ENCODE peak calls at places on chromosomes 12 and 14, in ten cellular contexts. One of them, this sample, is unnamed.

GRCh38 chr14:92938890-92939671 is 16.1 kb downstream of the CHGA start:
- DNase-seq in B cell: no peak
- DNase-seq in EL: no peak
- DNase-seq in stimulated activated effector memory CD8-positive, alpha-beta T cell treated with anti-CD3 and anti-CD28 coated beads, Interleukin-12 subunit alpha, Interleukin-12 subunit beta, amount 100 ng/mL, for 72 hours: no peak
- DNase-seq in ovary: no peak
- DNase-seq in SK-MEL-5: no peak
- DNase-seq in K562: no peak
- DNase-seq in C1 segment of cervical spinal cord: no peak
- DNase-seq in central memory CD4-positive, alpha-beta T cell: no peak
- DNase-seq in endothelial cell: no peak
- DNase-seq in this sample: no peak

GRCh38 chr14:89486505-89486904 is 69.5 kb upstream of the FOXN3 start:
- DNase-seq in B cell: no peak
- DNase-seq in stimulated activated effector memory CD8-positive, alpha-beta T cell treated with anti-CD3 and anti-CD28 coated beads, Interleukin-12 subunit alpha, Interleukin-12 subunit beta, amount 100 ng/mL, for 72 hours: no peak
- DNase-seq in K562: no peak
- DNase-seq in EL: no peak
- DNase-seq in endothelial cell: no peak
- DNase-seq in central memory CD4-positive, alpha-beta T cell: no peak
- DNase-seq in C1 segment of cervical spinal cord: no peak
- DNase-seq in ovary: no peak
- DNase-seq in SK-MEL-5: peak; percentile 15
- DNase-seq in this sample: no peak

GRCh38 chr14:95652171-95652570 is 34.1 kb upstream of the TCL1B start:
- DNase-seq in central memory CD4-positive, alpha-beta T cell: no peak
- DNase-seq in stimulated activated effector memory CD8-positive, alpha-beta T cell treated with anti-CD3 and anti-CD28 coated beads, Interleukin-12 subunit alpha, Interleukin-12 subunit beta, amount 100 ng/mL, for 72 hours: no peak
- DNase-seq in ovary: no peak
- DNase-seq in EL: no peak
- DNase-seq in B cell: no peak
- DNase-seq in endothelial cell: no peak
- DNase-seq in K562: no peak
- DNase-seq in SK-MEL-5: no peak
- DNase-seq in C1 segment of cervical spinal cord: no peak
- DNase-seq in this sample: no peak

GRCh38 chr12:84497819-84498218 is 414.8 kb downstream of the SLC6A15 start:
- DNase-seq in B cell: no peak
- DNase-seq in EL: no peak
- DNase-seq in C1 segment of cervical spinal cord: no peak
- DNase-seq in ovary: no peak
- DNase-seq in K562: no peak
- DNase-seq in endothelial cell: no peak
- DNase-seq in stimulated activated effector memory CD8-positive, alpha-beta T cell treated with anti-CD3 and anti-CD28 coated beads, Interleukin-12 subunit alpha, Interleukin-12 subunit beta, amount 100 ng/mL, for 72 hours: no peak
- DNase-seq in SK-MEL-5: peak; percentile 64
- DNase-seq in central memory CD4-positive, alpha-beta T cell: no peak
- DNase-seq in this sample: no peak

GRCh38 chr12:99059824-99060526 is 414.9 kb downstream of the APAF1 start:
- DNase-seq in SK-MEL-5: peak; percentile 19
- DNase-seq in C1 segment of cervical spinal cord: no peak
- DNase-seq in EL: peak; percentile 3
- DNase-seq in K562: no peak
- DNase-seq in B cell: no peak
- DNase-seq in stimulated activated effector memory CD8-positive, alpha-beta T cell treated with anti-CD3 and anti-CD28 coated beads, Interleukin-12 subunit alpha, Interleukin-12 subunit beta, amount 100 ng/mL, for 72 hours: no peak
- DNase-seq in endothelial cell: no peak
- DNase-seq in central memory CD4-positive, alpha-beta T cell: no peak
- DNase-seq in ovary: no peak
- DNase-seq in this sample: no peak

GRCh38 chr14:61616524-61617185 is 78.7 kb upstream of the HIF1A start:
- DNase-seq in SK-MEL-5: no peak
- DNase-seq in central memory CD4-positive, alpha-beta T cell: no peak
- DNase-seq in endothelial cell: no peak
- DNase-seq in B cell: no peak
- DNase-seq in K562: no peak
- DNase-seq in EL: peak; percentile 75
- DNase-seq in C1 segment of cervical spinal cord: no peak
- DNase-seq in ovary: no peak
- DNase-seq in stimulated activated effector memory CD8-positive, alpha-beta T cell treated with anti-CD3 and anti-CD28 coated beads, Interleukin-12 subunit alpha, Interleukin-12 subunit beta, amount 100 ng/mL, for 72 hours: no peak
- DNase-seq in this sample: no peak

GRCh38 chr12:123828120-123828519 is 66.0 kb downstream of the DNAH10 start:
- DNase-seq in endothelial cell: no peak
- DNase-seq in K562: no peak
- DNase-seq in SK-MEL-5: no peak
- DNase-seq in B cell: no peak
- DNase-seq in ovary: no peak
- DNase-seq in EL: no peak
- DNase-seq in C1 segment of cervical spinal cord: no peak
- DNase-seq in central memory CD4-positive, alpha-beta T cell: no peak
- DNase-seq in stimulated activated effector memory CD8-positive, alpha-beta T cell treated with anti-CD3 and anti-CD28 coated beads, Interleukin-12 subunit alpha, Interleukin-12 subunit beta, amount 100 ng/mL, for 72 hours: no peak
- DNase-seq in this sample: no peak

GRCh38 chr14:75318353-75318752 is 39.7 kb downstream of the FOS start:
- DNase-seq in endothelial cell: no peak
- DNase-seq in B cell: no peak
- DNase-seq in ovary: no peak
- DNase-seq in SK-MEL-5: no peak
- DNase-seq in EL: no peak
- DNase-seq in C1 segment of cervical spinal cord: no peak
- DNase-seq in stimulated activated effector memory CD8-positive, alpha-beta T cell treated with anti-CD3 and anti-CD28 coated beads, Interleukin-12 subunit alpha, Interleukin-12 subunit beta, amount 100 ng/mL, for 72 hours: no peak
- DNase-seq in K562: no peak
- DNase-seq in central memory CD4-positive, alpha-beta T cell: no peak
- DNase-seq in this sample: no peak

GRCh38 chr14:73850940-73851339 is 691 bp upstream of the PTGR2 start:
- DNase-seq in ovary: no peak
- DNase-seq in endothelial cell: no peak
- DNase-seq in B cell: no peak
- DNase-seq in SK-MEL-5: peak; percentile 23
- DNase-seq in K562: peak; percentile 7
- DNase-seq in central memory CD4-positive, alpha-beta T cell: no peak
- DNase-seq in stimulated activated effector memory CD8-positive, alpha-beta T cell treated with anti-CD3 and anti-CD28 coated beads, Interleukin-12 subunit alpha, Interleukin-12 subunit beta, amount 100 ng/mL, for 72 hours: no peak
- DNase-seq in EL: no peak
- DNase-seq in C1 segment of cervical spinal cord: no peak
- DNase-seq in this sample: no peak

GRCh38 chr12:121145221-121145620 is 12.5 kb downstream of the P2RX7 start:
- DNase-seq in C1 segment of cervical spinal cord: no peak
- DNase-seq in SK-MEL-5: no peak
- DNase-seq in stimulated activated effector memory CD8-positive, alpha-beta T cell treated with anti-CD3 and anti-CD28 coated beads, Interleukin-12 subunit alpha, Interleukin-12 subunit beta, amount 100 ng/mL, for 72 hours: no peak
- DNase-seq in B cell: no peak
- DNase-seq in central memory CD4-positive, alpha-beta T cell: no peak
- DNase-seq in EL: peak; percentile 3
- DNase-seq in K562: no peak
- DNase-seq in ovary: no peak
- DNase-seq in endothelial cell: no peak
- DNase-seq in this sample: no peak

GRCh38 chr14:101187816-101188570 is 284.5 kb upstream of the RTL1 start:
- DNase-seq in K562: no peak
- DNase-seq in B cell: no peak
- DNase-seq in C1 segment of cervical spinal cord: no peak
- DNase-seq in endothelial cell: no peak
- DNase-seq in ovary: no peak
- DNase-seq in stimulated activated effector memory CD8-positive, alpha-beta T cell treated with anti-CD3 and anti-CD28 coated beads, Interleukin-12 subunit alpha, Interleukin-12 subunit beta, amount 100 ng/mL, for 72 hours: no peak
- DNase-seq in central memory CD4-positive, alpha-beta T cell: no peak
- DNase-seq in SK-MEL-5: no peak
- DNase-seq in EL: no peak
- DNase-seq in this sample: no peak

GRCh38 chr12:5043589-5044419 is at the start of gene KCNA5:
- DNase-seq in SK-MEL-5: no peak
- DNase-seq in C1 segment of cervical spinal cord: peak; percentile 54
- DNase-seq in K562: no peak
- DNase-seq in central memory CD4-positive, alpha-beta T cell: no peak
- DNase-seq in B cell: peak; percentile 68
- DNase-seq in ovary: no peak
- DNase-seq in stimulated activated effector memory CD8-positive, alpha-beta T cell treated with anti-CD3 and anti-CD28 coated beads, Interleukin-12 subunit alpha, Interleukin-12 subunit beta, amount 100 ng/mL, for 72 hours: no peak
- DNase-seq in EL: no peak
- DNase-seq in endothelial cell: peak; percentile 26
- DNase-seq in this sample: no peak

GRCh38 chr12:91023326-91024004 is 18.7 kb upstream of the EPYC start:
- DNase-seq in central memory CD4-positive, alpha-beta T cell: no peak
- DNase-seq in C1 segment of cervical spinal cord: no peak
- DNase-seq in ovary: no peak
- DNase-seq in EL: peak; percentile 72
- DNase-seq in K562: no peak
- DNase-seq in stimulated activated effector memory CD8-positive, alpha-beta T cell treated with anti-CD3 and anti-CD28 coated beads, Interleukin-12 subunit alpha, Interleukin-12 subunit beta, amount 100 ng/mL, for 72 hours: no peak
- DNase-seq in endothelial cell: no peak
- DNase-seq in SK-MEL-5: no peak
- DNase-seq in B cell: no peak
- DNase-seq in this sample: no peak

GRCh38 chr12:116423053-116423452 is 136.1 kb upstream of the MAP1LC3B2 start:
- DNase-seq in SK-MEL-5: peak; percentile 55
- DNase-seq in EL: peak; percentile 57
- DNase-seq in stimulated activated effector memory CD8-positive, alpha-beta T cell treated with anti-CD3 and anti-CD28 coated beads, Interleukin-12 subunit alpha, Interleukin-12 subunit beta, amount 100 ng/mL, for 72 hours: no peak
- DNase-seq in ovary: no peak
- DNase-seq in B cell: no peak
- DNase-seq in endothelial cell: no peak
- DNase-seq in K562: no peak
- DNase-seq in central memory CD4-positive, alpha-beta T cell: no peak
- DNase-seq in C1 segment of cervical spinal cord: no peak
- DNase-seq in this sample: no peak

GRCh38 chr12:110222433-110222832 is 58.6 kb upstream of the ATP2A2 start:
- DNase-seq in endothelial cell: no peak
- DNase-seq in K562: no peak
- DNase-seq in SK-MEL-5: no peak
- DNase-seq in EL: no peak
- DNase-seq in B cell: no peak
- DNase-seq in C1 segment of cervical spinal cord: no peak
- DNase-seq in stimulated activated effector memory CD8-positive, alpha-beta T cell treated with anti-CD3 and anti-CD28 coated beads, Interleukin-12 subunit alpha, Interleukin-12 subunit beta, amount 100 ng/mL, for 72 hours: no peak
- DNase-seq in central memory CD4-positive, alpha-beta T cell: no peak
- DNase-seq in ovary: no peak
- DNase-seq in this sample: no peak

GRCh38 chr12:131076277-131076676 is 122.6 kb downstream of the ADGRD1 start:
- DNase-seq in endothelial cell: no peak
- DNase-seq in B cell: no peak
- DNase-seq in SK-MEL-5: no peak
- DNase-seq in central memory CD4-positive, alpha-beta T cell: no peak
- DNase-seq in ovary: no peak
- DNase-seq in EL: no peak
- DNase-seq in K562: no peak
- DNase-seq in C1 segment of cervical spinal cord: no peak
- DNase-seq in stimulated activated effector memory CD8-positive, alpha-beta T cell treated with anti-CD3 and anti-CD28 coated beads, Interleukin-12 subunit alpha, Interleukin-12 subunit beta, amount 100 ng/mL, for 72 hours: no peak
- DNase-seq in this sample: no peak

GRCh38 chr12:117427176-117427575 is 65.8 kb upstream of the NOS1 start:
- DNase-seq in C1 segment of cervical spinal cord: no peak
- DNase-seq in endothelial cell: no peak
- DNase-seq in EL: no peak
- DNase-seq in K562: no peak
- DNase-seq in central memory CD4-positive, alpha-beta T cell: no peak
- DNase-seq in SK-MEL-5: no peak
- DNase-seq in B cell: no peak
- DNase-seq in ovary: no peak
- DNase-seq in stimulated activated effector memory CD8-positive, alpha-beta T cell treated with anti-CD3 and anti-CD28 coated beads, Interleukin-12 subunit alpha, Interleukin-12 subunit beta, amount 100 ng/mL, for 72 hours: no peak
- DNase-seq in this sample: no peak

GRCh38 chr14:83707056-83707455 is 1822.9 kb upstream of the FLRT2 start:
- DNase-seq in central memory CD4-positive, alpha-beta T cell: no peak
- DNase-seq in stimulated activated effector memory CD8-positive, alpha-beta T cell treated with anti-CD3 and anti-CD28 coated beads, Interleukin-12 subunit alpha, Interleukin-12 subunit beta, amount 100 ng/mL, for 72 hours: no peak
- DNase-seq in ovary: no peak
- DNase-seq in EL: no peak
- DNase-seq in K562: no peak
- DNase-seq in C1 segment of cervical spinal cord: no peak
- DNase-seq in B cell: no peak
- DNase-seq in endothelial cell: no peak
- DNase-seq in SK-MEL-5: no peak
- DNase-seq in this sample: no peak

GRCh38 chr14:92496458-92496857 is 17.1 kb upstream of the RIN3 start:
- DNase-seq in ovary: no peak
- DNase-seq in K562: no peak
- DNase-seq in C1 segment of cervical spinal cord: no peak
- DNase-seq in SK-MEL-5: no peak
- DNase-seq in B cell: no peak
- DNase-seq in EL: no peak
- DNase-seq in endothelial cell: no peak
- DNase-seq in central memory CD4-positive, alpha-beta T cell: no peak
- DNase-seq in stimulated activated effector memory CD8-positive, alpha-beta T cell treated with anti-CD3 and anti-CD28 coated beads, Interleukin-12 subunit alpha, Interleukin-12 subunit beta, amount 100 ng/mL, for 72 hours: no peak
- DNase-seq in this sample: no peak

GRCh38 chr14:68285421-68286179 is 466.0 kb downstream of the RAD51B start:
- DNase-seq in central memory CD4-positive, alpha-beta T cell: peak; percentile 58
- DNase-seq in C1 segment of cervical spinal cord: no peak
- DNase-seq in SK-MEL-5: no peak
- DNase-seq in ovary: no peak
- DNase-seq in stimulated activated effector memory CD8-positive, alpha-beta T cell treated with anti-CD3 and anti-CD28 coated beads, Interleukin-12 subunit alpha, Interleukin-12 subunit beta, amount 100 ng/mL, for 72 hours: peak; percentile 72
- DNase-seq in endothelial cell: no peak
- DNase-seq in EL: peak; percentile 10
- DNase-seq in B cell: peak; percentile 25
- DNase-seq in K562: no peak
- DNase-seq in this sample: peak; percentile 70

GRCh38 chr12:123807670-123808069 is 45.6 kb downstream of the DNAH10 start:
- DNase-seq in C1 segment of cervical spinal cord: peak; percentile 27
- DNase-seq in EL: peak; percentile 8
- DNase-seq in central memory CD4-positive, alpha-beta T cell: no peak
- DNase-seq in K562: no peak
- DNase-seq in B cell: no peak
- DNase-seq in endothelial cell: no peak
- DNase-seq in ovary: no peak
- DNase-seq in SK-MEL-5: no peak
- DNase-seq in stimulated activated effector memory CD8-positive, alpha-beta T cell treated with anti-CD3 and anti-CD28 coated beads, Interleukin-12 subunit alpha, Interleukin-12 subunit beta, amount 100 ng/mL, for 72 hours: no peak
- DNase-seq in this sample: no peak

GRCh38 chr12:77151030-77151429 is 85.7 kb upstream of the E2F7 start:
- DNase-seq in stimulated activated effector memory CD8-positive, alpha-beta T cell treated with anti-CD3 and anti-CD28 coated beads, Interleukin-12 subunit alpha, Interleukin-12 subunit beta, amount 100 ng/mL, for 72 hours: no peak
- DNase-seq in B cell: no peak
- DNase-seq in endothelial cell: no peak
- DNase-seq in EL: no peak
- DNase-seq in K562: no peak
- DNase-seq in central memory CD4-positive, alpha-beta T cell: no peak
- DNase-seq in C1 segment of cervical spinal cord: no peak
- DNase-seq in ovary: no peak
- DNase-seq in SK-MEL-5: no peak
- DNase-seq in this sample: no peak

GRCh38 chr12:113422030-113422900 is at the start of gene SDSL:
- DNase-seq in EL: peak; percentile 94
- DNase-seq in B cell: peak; percentile 66
- DNase-seq in central memory CD4-positive, alpha-beta T cell: no peak
- DNase-seq in ovary: peak; percentile 71
- DNase-seq in endothelial cell: no peak
- DNase-seq in SK-MEL-5: peak; percentile 84
- DNase-seq in C1 segment of cervical spinal cord: peak; percentile 56
- DNase-seq in K562: peak; percentile 81
- DNase-seq in stimulated activated effector memory CD8-positive, alpha-beta T cell treated with anti-CD3 and anti-CD28 coated beads, Interleukin-12 subunit alpha, Interleukin-12 subunit beta, amount 100 ng/mL, for 72 hours: peak; percentile 69
- DNase-seq in this sample: no peak

GRCh38 chr14:29603721-29604120 is 323.9 kb downstream of the PRKD1 start:
- DNase-seq in K562: no peak
- DNase-seq in C1 segment of cervical spinal cord: no peak
- DNase-seq in endothelial cell: no peak
- DNase-seq in stimulated activated effector memory CD8-positive, alpha-beta T cell treated with anti-CD3 and anti-CD28 coated beads, Interleukin-12 subunit alpha, Interleukin-12 subunit beta, amount 100 ng/mL, for 72 hours: no peak
- DNase-seq in B cell: no peak
- DNase-seq in central memory CD4-positive, alpha-beta T cell: no peak
- DNase-seq in ovary: no peak
- DNase-seq in EL: no peak
- DNase-seq in SK-MEL-5: no peak
- DNase-seq in this sample: no peak